ENCODE peak calls at places on chromosomes 7 and 10, in five cellular contexts. Y is coronary artery, S is HFFc6, L is lower leg skin, M is uterus. P is an unnamed sample.

GRCh38 chr7:2843191-2843685 is 870 bp downstream of the GNA12 start:
- DNase-seq in Y (no peak), L (no peak), S (no peak), M (no peak), P (no peak)

GRCh38 chr7:142873281-142873784 is 12.2 kb downstream of the TRPV6 start:
- DNase-seq in L (peak), M (no peak), Y (peak), S (no peak), P (peak)

GRCh38 chr7:98737176-98737575 is 120.1 kb downstream of the NPTX2 start:
- DNase-seq in Y (no peak), M (no peak), S (no peak), L (no peak), P (no peak)

GRCh38 chr7:159033956-159034938 is 110.4 kb downstream of the VIPR2 start:
- DNase-seq in M (no peak), L (peak), S (no peak), Y (no peak), P (no peak)

GRCh38 chr7:157952841-157953645 is 616.2 kb downstream of the DNAJB6 start:
- DNase-seq in S (no peak), M (no peak), Y (peak), L (peak), P (no peak)

GRCh38 chr7:54662701-54663100 is 96.3 kb downstream of the SEC61G start:
- DNase-seq in M (no peak), S (no peak), L (no peak), Y (no peak), P (no peak)

GRCh38 chr10:128641998-128642397 is 515.8 kb upstream of the MKI67 start:
- DNase-seq in Y (no peak), L (no peak), M (no peak), S (no peak), P (no peak)

GRCh38 chr10:132610071-132610701 is 72.6 kb downstream of the INPP5A start:
- DNase-seq in Y (peak), M (peak), S (no peak), L (peak), P (no peak)

GRCh38 chr10:29635711-29636144 is 957 bp upstream of the SVIL start:
- DNase-seq in M (no peak), S (no peak), Y (no peak), L (no peak), P (no peak)

GRCh38 chr10:111076191-111076681 is 593 bp upstream of the ADRA2A start:
- DNase-seq in S (no peak), Y (no peak), L (peak), M (peak), P (peak)

GRCh38 chr7:91720255-91720937 is 160.1 kb downstream of the MTERF1 start:
- DNase-seq in L (no peak), M (no peak), Y (no peak), S (no peak), P (no peak)

GRCh38 chr10:71337219-71337625 is 18.2 kb downstream of the SLC29A3 start:
- DNase-seq in Y (no peak), S (no peak), M (no peak), L (no peak), P (no peak)

GRCh38 chr10:5534051-5534821 is 9.5 kb downstream of the CALML3 start:
- DNase-seq in S (no peak), M (no peak), Y (peak), L (peak), P (no peak)

GRCh38 chr10:104548090-104548489 is 93.0 kb upstream of the SORCS3 start:
- DNase-seq in M (no peak), S (no peak), L (no peak), Y (no peak), P (no peak)

GRCh38 chr7:4079366-4079765 is 602.7 kb upstream of the FOXK1 start:
- DNase-seq in L (peak), Y (no peak), S (no peak), M (no peak), P (no peak)

GRCh38 chr10:90857635-90858488 is at the start of gene HTR7:
- DNase-seq in L (peak), Y (no peak), S (peak), M (peak), P (peak)

GRCh38 chr7:2242541-2243482 is 786 bp downstream of the NUDT1 start:
- DNase-seq in L (no peak), M (no peak), S (peak), Y (no peak), P (no peak)

GRCh38 chr10:57799625-57800024 is 468.1 kb downstream of the IPMK start:
- DNase-seq in Y (no peak), M (no peak), L (no peak), S (no peak), P (no peak)

GRCh38 chr7:136061433-136061832 is 84.3 kb upstream of the MTPN start:
- DNase-seq in L (no peak), S (no peak), M (no peak), Y (no peak), P (no peak)

GRCh38 chr10:64463406-64463805 is 942.2 kb downstream of the REEP3 start:
- DNase-seq in L (no peak), S (no peak), M (no peak), Y (no peak), P (no peak)

GRCh38 chr10:43093423-43094090 is 16.7 kb downstream of the RET start:
- DNase-seq in L (no peak), M (no peak), Y (no peak), S (peak), P (no peak)
- TF ChIP-seq CTCF in L (no peak), M (no peak), Y (no peak), S (peak), P (no peak)

DNA sequence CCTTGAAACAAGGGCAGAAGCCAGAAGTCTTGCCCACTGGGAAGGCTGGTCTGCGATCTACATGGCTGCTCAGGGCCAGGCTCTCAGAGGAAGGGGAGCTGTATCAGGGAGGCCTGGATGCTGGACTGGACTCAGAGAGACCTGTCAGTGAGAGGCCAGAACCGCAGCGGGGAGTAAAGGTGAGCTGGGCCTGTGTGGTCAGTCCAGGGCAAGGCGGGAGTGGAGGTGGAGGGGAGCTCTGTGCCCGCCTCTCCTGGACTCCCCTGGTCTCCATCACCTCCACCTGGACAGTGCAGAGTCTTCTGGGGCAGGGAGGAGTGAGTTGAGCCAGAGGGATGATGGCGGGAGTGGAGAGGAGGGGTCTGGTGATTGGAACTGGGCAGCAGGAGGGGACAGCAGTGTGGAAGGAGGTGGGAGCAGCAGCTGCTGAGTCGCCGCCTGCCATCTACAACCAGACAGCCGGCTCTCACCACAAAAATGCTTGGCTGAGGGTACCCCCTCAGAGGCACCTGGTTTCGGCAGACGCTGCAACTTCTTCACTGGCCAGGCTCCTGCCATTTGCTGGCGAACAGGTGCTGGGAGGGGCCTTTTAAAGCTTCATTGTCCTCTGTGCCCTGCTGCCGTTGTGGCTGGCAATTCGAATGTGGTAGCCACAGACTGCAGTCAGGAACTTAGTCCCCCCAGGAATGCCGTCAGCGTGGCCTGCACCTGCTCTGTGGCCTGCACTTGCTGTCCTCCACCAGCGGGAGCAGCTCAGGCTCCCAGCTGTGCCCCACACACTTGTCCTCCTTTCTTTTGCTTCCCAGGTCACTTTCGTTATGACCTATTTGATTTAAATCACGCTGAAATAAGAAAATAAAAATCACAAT is 3.5 kb downstream of the RASSF4 start:
- DNase-seq in S (no peak), L (peak), Y (no peak), M (no peak), P (no peak)
- TF ChIP-seq CTCF in S (peak), L (no peak), Y (no peak), M (no peak), P (no peak)

DNA sequence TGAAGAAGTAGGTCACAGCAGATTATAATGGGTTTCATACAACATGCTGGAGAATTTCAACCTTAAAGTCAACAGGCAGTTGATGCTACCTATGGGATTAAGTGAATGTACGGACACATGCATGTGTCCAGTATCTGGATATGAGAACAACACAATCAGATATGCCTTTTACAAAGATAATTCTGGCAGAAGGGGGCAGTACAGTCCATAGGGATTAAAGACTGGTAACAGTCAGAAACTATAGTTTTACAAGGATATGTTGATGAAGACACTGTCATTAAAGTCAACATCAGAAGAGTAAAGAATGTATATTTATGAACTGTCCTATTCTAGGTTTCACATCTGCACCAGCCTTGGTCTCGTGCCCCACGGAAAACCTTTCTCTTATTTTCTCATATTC is 41.5 kb downstream of the ANKMY2 start:
- DNase-seq in M (no peak), S (peak), L (no peak), Y (no peak), P (no peak)
- TF ChIP-seq CTCF in M (no peak), S (peak), L (no peak), Y (no peak), P (no peak)

GRCh38 chr10:17059197-17059688 is 70.4 kb downstream of the CUBN start:
- DNase-seq in S (peak), Y (no peak), M (no peak), L (no peak), P (no peak)

GRCh38 chr10:17062009-17062408 is 67.6 kb downstream of the CUBN start:
- DNase-seq in S (peak), Y (no peak), M (no peak), L (no peak), P (no peak)

GRCh38 chr10:17062493-17063487 is 66.8 kb downstream of the CUBN start:
- DNase-seq in S (peak), M (peak), L (peak), Y (peak), P (no peak)

GRCh38 chr10:17060289-17060688 is 69.3 kb downstream of the CUBN start:
- DNase-seq in S (no peak), L (no peak), Y (no peak), M (no peak), P (no peak)

DNA sequence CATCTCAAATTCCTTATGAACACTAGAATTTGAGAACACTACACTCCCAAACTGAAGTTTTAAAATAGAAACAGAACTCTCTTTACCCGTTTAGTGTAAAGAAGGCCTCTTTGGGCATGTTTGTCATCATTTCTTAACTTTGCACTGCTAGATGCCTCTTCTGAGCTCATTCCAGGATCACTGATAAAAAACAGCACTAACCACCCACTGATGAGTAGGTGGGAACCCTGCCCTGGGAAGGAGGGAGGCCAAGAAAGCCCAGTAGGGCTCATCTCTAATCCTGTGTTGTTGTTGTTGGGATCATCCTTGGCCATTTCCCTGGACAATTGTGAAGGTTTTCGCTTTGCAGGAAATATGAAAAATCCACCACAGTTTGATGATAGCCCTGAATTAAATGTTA is 68.2 kb downstream of the CUBN start:
- DNase-seq in M (no peak), L (no peak), S (peak), Y (no peak), P (no peak)
- TF ChIP-seq CTCF in M (no peak), L (no peak), S (no peak), Y (no peak), P (no peak)

GRCh38 chr10:117425908-117426566 is 50.8 kb upstream of the PDZD8 start:
- DNase-seq in Y (no peak), S (no peak), M (no peak), L (no peak), P (peak)

GRCh38 chr10:117429644-117430043 is 54.4 kb upstream of the PDZD8 start:
- DNase-seq in L (no peak), M (no peak), S (no peak), Y (no peak), P (no peak)

GRCh38 chr10:117432866-117433265 is 57.6 kb upstream of the PDZD8 start:
- DNase-seq in L (no peak), Y (no peak), M (no peak), S (no peak), P (no peak)

GRCh38 chr10:117431160-117431559 is 55.9 kb upstream of the PDZD8 start:
- DNase-seq in M (no peak), S (peak), Y (no peak), L (no peak), P (no peak)
- TF ChIP-seq CTCF in M (peak), S (peak), Y (no peak), L (no peak), P (no peak)

DNA sequence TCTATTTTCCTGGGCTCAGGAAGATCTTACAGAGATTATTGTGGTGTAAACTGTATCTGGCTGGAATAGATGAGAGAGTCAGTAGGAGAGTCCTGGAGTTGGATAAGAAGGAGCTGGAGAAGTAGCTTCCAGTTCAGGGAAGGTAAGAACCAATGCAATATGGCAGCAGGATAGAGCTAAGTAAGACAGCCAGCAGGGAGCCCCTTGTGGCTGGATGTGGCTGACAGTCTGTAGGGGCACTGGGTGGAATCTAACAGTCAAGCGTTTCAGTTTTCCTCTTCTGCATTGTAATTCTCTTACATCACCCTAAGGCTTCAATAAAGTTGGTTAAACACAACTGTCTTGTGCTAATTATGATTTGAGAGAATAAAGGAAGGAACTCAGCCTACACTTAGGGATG is 105.8 kb upstream of the EEPD1 start:
- DNase-seq in L (peak), S (no peak), M (no peak), Y (no peak), P (no peak)
- TF ChIP-seq CTCF in L (no peak), S (peak), M (no peak), Y (no peak), P (no peak)

DNA sequence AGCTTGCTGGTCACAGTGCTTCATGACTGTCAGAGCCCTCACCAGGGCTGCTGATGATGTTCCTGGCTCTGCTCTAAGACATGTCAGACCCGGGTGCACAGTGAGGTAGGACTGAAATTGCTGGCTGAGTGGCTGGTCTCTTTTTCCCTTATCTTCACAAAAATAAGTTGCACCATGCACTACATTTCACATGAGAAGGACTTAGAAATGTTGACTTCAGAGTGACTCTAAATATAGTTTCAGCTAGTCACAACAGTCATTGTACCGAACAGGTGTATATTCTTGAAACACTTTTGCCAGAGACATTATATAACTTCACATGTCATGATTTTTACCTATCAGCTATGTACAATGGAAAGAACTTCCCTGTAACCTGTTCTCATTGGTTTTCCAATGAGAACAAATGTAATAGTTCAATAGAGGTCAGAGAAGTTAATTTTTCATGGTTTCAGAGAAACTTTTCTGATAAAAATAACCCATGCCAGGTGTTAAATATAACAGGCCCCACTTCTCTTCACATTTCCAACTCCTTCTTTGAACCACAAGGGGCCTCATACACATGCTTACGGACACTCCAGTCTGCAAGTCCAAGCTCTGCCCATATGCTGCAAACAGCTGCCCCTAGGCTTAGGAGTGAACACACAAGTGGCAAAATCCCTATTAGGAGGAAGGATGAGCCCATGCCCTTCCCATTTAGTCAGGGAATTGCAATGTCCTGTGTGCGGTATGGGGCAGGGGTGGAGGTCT is 115.6 kb downstream of the CDK6 start:
- DNase-seq in S (no peak), L (no peak), M (no peak), Y (no peak), P (peak)
- TF ChIP-seq CTCF in S (no peak), L (no peak), M (no peak), Y (no peak), P (no peak)

GRCh38 chr10:119268871-119269506 is 61.6 kb downstream of the GRK5 start:
- DNase-seq in Y (no peak), S (no peak), L (no peak), M (no peak), P (peak)

GRCh38 chr10:119273413-119273812 is 66.0 kb downstream of the GRK5 start:
- DNase-seq in S (no peak), M (no peak), L (no peak), Y (no peak), P (no peak)

GRCh38 chr10:119269737-119270136 is 62.4 kb downstream of the GRK5 start:
- DNase-seq in Y (no peak), M (no peak), L (no peak), S (no peak), P (no peak)

GRCh38 chr10:119272736-119273135 is 65.4 kb downstream of the GRK5 start:
- DNase-seq in M (no peak), S (no peak), Y (no peak), L (no peak), P (no peak)

GRCh38 chr10:119270893-119271361 is 63.6 kb downstream of the GRK5 start:
- DNase-seq in S (no peak), Y (peak), L (peak), M (no peak), P (peak)
- TF ChIP-seq CTCF in S (no peak), Y (no peak), L (no peak), M (no peak), P (no peak)

GRCh38 chr10:17255512-17255911 is 27.5 kb downstream of the VIM start:
- DNase-seq in S (no peak), Y (no peak), L (no peak), M (no peak), P (no peak)

GRCh38 chr10:17247210-17247609 is 19.2 kb downstream of the VIM start:
- DNase-seq in M (no peak), S (no peak), L (no peak), Y (no peak), P (no peak)

GRCh38 chr10:17249820-17250219 is 21.8 kb downstream of the VIM start:
- DNase-seq in M (no peak), S (no peak), L (no peak), Y (no peak), P (no peak)

GRCh38 chr10:17248964-17249363 is 20.9 kb downstream of the VIM start:
- DNase-seq in Y (no peak), S (no peak), L (no peak), M (no peak), P (no peak)

GRCh38 chr10:17250736-17251135 is 22.7 kb downstream of the VIM start:
- DNase-seq in Y (no peak), S (no peak), M (no peak), L (no peak), P (peak)
- TF ChIP-seq CTCF in Y (no peak), S (peak), M (no peak), L (no peak), P (no peak)

GRCh38 chr7:73894851-73895441 is 34.0 kb downstream of the TMEM270 start:
- DNase-seq in Y (peak), M (peak), L (peak), S (peak), P (no peak)
- TF ChIP-seq CTCF in Y (no peak), M (peak), L (no peak), S (peak), P (no peak)

P was measured in GM20000.